ENCODE peak calls at places on chromosomes 2 and 18, in five cellular contexts. P is spleen, L is heart left ventricle, A is suprapubic skin, S is breast epithelium. O is an unnamed sample.

GRCh38 chr18:21663615-21664014 is 41.0 kb downstream of the ABHD3 start:
- DNase-seq in P (no peak), L (no peak), A (no peak), S (no peak), O (no peak)

GRCh38 chr2:215435261-215435808 is 533 bp downstream of the FN1 start:
- DNase-seq in P (peak), L (peak), A (no peak), S (no peak), O (peak)

GRCh38 chr2:190980630-190981214 is 33.2 kb downstream of the STAT1 start:
- DNase-seq in P (no peak), L (no peak), A (no peak), S (no peak), O (no peak)

GRCh38 chr18:11672198-11672597 is 16.9 kb upstream of the GNAL start:
- DNase-seq in P (no peak), L (no peak), A (no peak), S (no peak), O (no peak)

GRCh38 chr18:63177822-63178525 is 141.6 kb downstream of the BCL2 start:
- DNase-seq in P (peak), L (peak), A (no peak), S (peak), O (peak)

GRCh38 chr2:10012963-10013461 is 30.3 kb upstream of the KLF11 start:
- DNase-seq in P (peak), L (no peak), A (peak), S (no peak), O (no peak)

GRCh38 chr2:69022548-69022947 is 9.6 kb downstream of the ANTXR1 start:
- DNase-seq in P (no peak), L (no peak), A (no peak), S (no peak), O (no peak)

GRCh38 chr2:54634564-54635511 is 88.6 kb upstream of the EML6 start:
- DNase-seq in P (no peak), L (peak), A (no peak), S (peak), O (peak)

GRCh38 chr2:119136093-119136492 is 22.5 kb downstream of the C1QL2 start:
- DNase-seq in P (peak), L (no peak), A (no peak), S (no peak), O (no peak)

GRCh38 chr2:80830891-80831290 is 526.3 kb upstream of the LRRTM1 start:
- DNase-seq in P (no peak), L (no peak), A (no peak), S (no peak), O (no peak)

GRCh38 chr18:24270358-24270936 is 127.2 kb downstream of the OSBPL1A start:
- DNase-seq in P (no peak), L (no peak), A (no peak), S (no peak), O (no peak)

GRCh38 chr2:20438334-20439192 is 8.3 kb upstream of the RHOB start:
- DNase-seq in P (peak), L (no peak), A (peak), S (no peak), O (peak)

GRCh38 chr2:179412116-179412515 is 147.5 kb upstream of the SESTD1 start:
- DNase-seq in P (no peak), L (no peak), A (no peak), S (no peak), O (no peak)

GRCh38 chr2:152385718-152386117 is 50.7 kb downstream of the FMNL2 start:
- DNase-seq in P (no peak), L (no peak), A (no peak), S (no peak), O (no peak)

GRCh38 chr2:100260712-100261620 is 61.3 kb downstream of the LONRF2 start:
- DNase-seq in P (peak), L (peak), A (no peak), S (peak), O (peak)

GRCh38 chr2:173830169-173830568 is 135.0 kb downstream of the SP3 start:
- DNase-seq in P (no peak), L (no peak), A (no peak), S (no peak), O (no peak)

GRCh38 chr2:148122788-148123187 is 101.9 kb downstream of the MBD5 start:
- DNase-seq in P (no peak), L (no peak), A (no peak), S (no peak), O (no peak)

GRCh38 chr2:11343626-11344341 is 652 bp downstream of the ROCK2 start:
- DNase-seq in P (peak), L (peak), A (peak), S (peak), O (peak)

GRCh38 chr18:36634573-36635216 is 194.1 kb downstream of the TPGS2 start:
- DNase-seq in P (no peak), L (no peak), A (no peak), S (no peak), O (no peak)

GRCh38 chr2:219944861-219945260 is 317.4 kb downstream of the SLC4A3 start:
- DNase-seq in P (no peak), L (no peak), A (no peak), S (no peak), O (no peak)

GRCh38 chr18:62925031-62925688 is 209.8 kb downstream of the PHLPP1 start:
- DNase-seq in P (no peak), L (no peak), A (no peak), S (no peak), O (no peak)

GRCh38 chr2:177551989-177552413 is 159.4 kb downstream of the AGPS start:
- DNase-seq in P (no peak), L (peak), A (peak), S (peak), O (peak)

GRCh38 chr2:209960676-209961630 is 41.5 kb upstream of the RPE start:
- DNase-seq in P (no peak), L (peak), A (no peak), S (no peak), O (peak)

GRCh38 chr2:145028055-145028630 is 508.2 kb upstream of the ZEB2 start:
- DNase-seq in P (no peak), L (no peak), A (no peak), S (no peak), O (no peak)

GRCh38 chr2:100819365-100820345 is at the start of gene NPAS2:
- DNase-seq in P (no peak), L (peak), A (peak), S (peak), O (peak)

GRCh38 chr18:76615065-76615733 is 120.2 kb upstream of the ZNF516 start:
- DNase-seq in P (no peak), L (no peak), A (no peak), S (no peak), O (no peak)

GRCh38 chr18:3485153-3486149 is 35.5 kb downstream of the TGIF1 start:
- DNase-seq in P (no peak), L (no peak), A (no peak), S (no peak), O (no peak)

GRCh38 chr2:140863713-140864112 is 1267.1 kb downstream of the LRP1B start:
- DNase-seq in P (no peak), L (no peak), A (no peak), S (no peak), O (no peak)

GRCh38 chr18:6219116-6219717 is 195.5 kb downstream of the L3MBTL4 start:
- DNase-seq in P (no peak), L (no peak), A (no peak), S (no peak), O (no peak)

GRCh38 chr18:4283746-4284291 is 171.3 kb downstream of the DLGAP1 start:
- DNase-seq in P (no peak), L (no peak), A (no peak), S (no peak), O (no peak)

GRCh38 chr2:219001577-219002394 is 8.6 kb upstream of the CRYBA2 start:
- DNase-seq in P (no peak), L (no peak), A (peak), S (peak), O (peak)

GRCh38 chr18:63273170-63273925 is 46.2 kb downstream of the BCL2 start:
- DNase-seq in P (no peak), L (no peak), A (no peak), S (no peak), O (no peak)

GRCh38 chr2:104944495-104944894 is 90.6 kb downstream of the POU3F3 start:
- DNase-seq in P (no peak), L (no peak), A (no peak), S (no peak), O (no peak)

GRCh38 chr2:239061824-239062560 is 214.1 kb downstream of the TWIST2 start:
- DNase-seq in P (peak), L (no peak), A (no peak), S (no peak), O (no peak)

GRCh38 chr2:223909048-223909741 is 35.9 kb downstream of the WDFY1 start:
- DNase-seq in P (no peak), L (no peak), A (no peak), S (no peak), O (no peak)

GRCh38 chr2:23480991-23481797 is 96.2 kb downstream of the KLHL29 start:
- DNase-seq in P (no peak), L (no peak), A (no peak), S (peak), O (peak)

GRCh38 chr2:142865924-142866323 is 11.5 kb upstream of the KYNU start:
- DNase-seq in P (no peak), L (no peak), A (no peak), S (no peak), O (no peak)

GRCh38 chr2:163771596-163771995 is 35.8 kb upstream of the FIGN start:
- DNase-seq in P (no peak), L (no peak), A (no peak), S (no peak), O (no peak)

GRCh38 chr2:42297322-42297936 is 63.6 kb downstream of the COX7A2L start:
- DNase-seq in P (no peak), L (no peak), A (no peak), S (no peak), O (no peak)

GRCh38 chr18:55506074-55506473 is 81.9 kb downstream of the TCF4 start:
- DNase-seq in P (no peak), L (no peak), A (no peak), S (no peak), O (no peak)
- H3K27ac ChIP-seq in P (no peak), L (no peak), A (no peak), S (no peak), O (no peak)

GRCh38 chr2:1887106-1887505 is 142.8 kb upstream of the PXDN start:
- DNase-seq in P (no peak), L (no peak), A (no peak), S (no peak), O (no peak)

GRCh38 chr2:1884933-1885580 is 140.7 kb upstream of the PXDN start:
- DNase-seq in P (no peak), L (no peak), A (no peak), S (no peak), O (no peak)

GRCh38 chr2:1886405-1886992 is 142.2 kb upstream of the PXDN start:
- DNase-seq in P (no peak), L (peak), A (no peak), S (peak), O (peak)

GRCh38 chr2:1889099-1889650 is 144.9 kb upstream of the PXDN start:
- DNase-seq in P (no peak), L (no peak), A (no peak), S (no peak), O (no peak)

DNA sequence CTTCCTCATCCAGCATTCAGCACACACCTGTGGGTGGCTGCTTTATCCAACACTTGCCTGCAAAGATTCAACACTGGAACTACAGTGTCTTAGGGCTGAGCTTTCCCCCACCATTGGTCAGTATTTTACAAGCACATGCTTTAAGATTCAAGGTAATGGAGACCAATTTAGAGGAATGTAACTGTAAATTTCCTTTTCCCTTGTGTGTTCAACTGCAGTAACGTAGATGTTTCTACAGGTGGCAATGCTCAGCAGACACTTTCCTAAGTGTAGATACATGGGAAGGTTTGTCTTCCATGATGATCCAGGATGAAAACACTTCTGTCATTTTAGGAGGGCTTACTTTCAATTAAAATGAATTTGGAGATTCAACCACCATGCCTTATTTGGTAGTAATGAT is 143.6 kb upstream of the PXDN start:
- DNase-seq in P (no peak), L (no peak), A (no peak), S (no peak), O (no peak)
- TF ChIP-seq CTCF in P (peak), L (no peak), A (peak), S (no peak), O (no peak)

GRCh38 chr2:120254178-120254577 is 1.5 kb downstream of the RALB start:
- DNase-seq in P (no peak), L (no peak), A (no peak), S (no peak), O (no peak)

GRCh38 chr2:120253021-120253882 is 600 bp downstream of the RALB start:
- DNase-seq in P (peak), L (peak), A (peak), S (peak), O (peak)

GRCh38 chr2:120251077-120251476 is 1.6 kb upstream of the RALB start:
- DNase-seq in P (peak), L (no peak), A (peak), S (no peak), O (no peak)

GRCh38 chr2:120251863-120252206 is 817 bp upstream of the RALB start:
- DNase-seq in P (no peak), L (no peak), A (no peak), S (no peak), O (no peak)

DNA sequence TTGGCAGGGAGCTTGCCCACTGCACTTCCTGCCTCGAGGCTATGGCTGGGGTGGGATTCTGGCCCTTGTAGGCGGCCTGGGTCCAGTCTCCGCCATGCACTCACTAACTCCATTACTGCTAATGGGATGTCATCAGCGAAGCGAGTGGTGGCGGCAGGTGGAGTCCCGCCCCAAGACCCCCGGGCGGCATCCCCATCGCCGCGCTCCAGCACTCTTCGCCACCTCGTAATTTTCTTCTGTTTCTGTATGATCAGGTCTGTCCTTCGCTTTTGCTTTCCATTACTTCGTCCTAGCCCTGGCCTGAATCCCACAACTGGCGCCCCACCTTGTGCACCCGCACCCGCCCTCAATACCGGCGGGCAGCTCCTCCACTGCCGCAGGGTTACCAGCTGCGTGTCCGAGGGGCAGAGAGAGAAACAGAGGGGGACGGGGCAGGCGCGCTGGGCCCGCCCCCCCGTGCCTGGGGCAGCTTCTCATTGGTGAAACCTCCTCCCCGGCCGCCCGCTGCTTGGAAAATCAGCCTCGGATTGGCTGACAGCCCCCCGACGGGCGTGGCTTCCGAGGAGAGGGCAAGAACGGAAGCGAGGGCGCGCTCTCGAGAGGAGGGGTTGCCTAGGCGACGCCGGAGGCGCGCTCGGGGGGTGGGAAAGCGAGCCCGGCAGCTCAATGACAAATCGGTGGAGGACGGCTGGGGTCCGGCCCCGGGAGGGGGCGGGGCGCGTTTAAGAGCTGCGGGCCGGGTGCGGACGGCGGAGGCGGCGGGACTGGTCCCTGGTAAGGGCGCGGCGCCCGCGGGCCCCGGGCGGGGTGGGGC is at the start of gene RALB:
- DNase-seq in P (peak), L (peak), A (peak), S (peak), O (peak)
- TF ChIP-seq POLR2A in P (no peak), L (no peak), A (no peak), S (no peak), O (peak)

GRCh38 chr2:85590950-85591349 is 4.6 kb upstream of the RNF181 start:
- DNase-seq in P (no peak), L (no peak), A (no peak), S (no peak), O (no peak)
- H3K27ac ChIP-seq in P (no peak), L (peak), A (peak), S (peak), O (peak)

GRCh38 chr18:47265197-47265596 is 13.7 kb upstream of the SKOR2 start:
- DNase-seq in P (no peak), L (no peak), A (no peak), S (no peak), O (no peak)

GRCh38 chr18:47261902-47262301 is 10.4 kb upstream of the SKOR2 start:
- DNase-seq in P (no peak), L (no peak), A (no peak), S (no peak), O (no peak)

GRCh38 chr18:47262397-47263196 is 11.1 kb upstream of the SKOR2 start:
- DNase-seq in P (no peak), L (no peak), A (no peak), S (no peak), O (no peak)

GRCh38 chr18:47263828-47264314 is 12.4 kb upstream of the SKOR2 start:
- DNase-seq in P (no peak), L (no peak), A (no peak), S (no peak), O (no peak)

DNA sequence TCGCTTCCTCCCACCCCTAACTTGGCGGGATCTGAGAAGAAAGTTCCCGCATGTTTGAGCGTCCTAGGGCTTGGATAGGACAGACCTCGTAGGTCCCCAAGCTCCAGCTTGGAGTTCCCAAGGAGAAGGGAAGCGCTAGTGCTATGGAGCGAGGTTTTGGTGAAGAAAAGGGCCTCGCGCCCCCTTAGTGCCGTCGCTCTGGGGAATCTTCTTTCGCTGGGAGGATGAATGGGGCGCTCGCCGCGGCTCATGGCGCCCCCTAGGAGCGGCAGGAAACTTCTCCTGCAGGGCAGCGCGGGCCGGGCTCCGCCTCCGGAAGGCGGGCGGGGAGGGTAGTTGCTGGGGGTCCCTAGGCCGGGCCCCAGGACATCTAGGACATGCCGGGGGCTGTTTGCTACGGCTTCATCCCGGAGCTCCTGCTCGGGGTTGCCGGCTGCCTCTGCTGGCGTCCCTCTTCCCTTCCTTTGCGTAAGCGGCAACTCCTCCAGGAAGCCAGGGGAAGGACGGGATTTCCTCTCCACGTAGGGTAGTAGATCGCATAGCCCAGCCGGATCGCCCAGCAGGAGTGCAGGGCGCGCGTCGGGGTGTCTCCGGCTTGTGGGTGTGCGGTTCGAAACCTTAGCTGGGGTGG is 11.9 kb upstream of the SKOR2 start:
- DNase-seq in P (peak), L (no peak), A (no peak), S (no peak), O (no peak)
- TF ChIP-seq CTCF in P (no peak), L (no peak), A (no peak), S (no peak), O (no peak)